ENCODE peak calls at places on chromosomes 16 and 17, in five cellular contexts. One of them, this sample, is unnamed.

GRCh38 chr17:10205549-10206185 is 7.3 kb upstream of the GAS7 start:
- DNase-seq in BJ: no peak
- DNase-seq in CD4-positive, alpha-beta memory T cell: no peak
- DNase-seq in transverse colon: no peak
- DNase-seq in cardiac fibroblast: no peak
- DNase-seq in this sample: no peak

GRCh38 chr16:85164838-85165516 is 52.7 kb upstream of the CIBAR2 start:
- DNase-seq in cardiac fibroblast: no peak
- DNase-seq in BJ: no peak
- DNase-seq in CD4-positive, alpha-beta memory T cell: no peak
- DNase-seq in transverse colon: no peak
- DNase-seq in this sample: no peak

GRCh38 chr16:7303677-7304200 is 28.9 kb upstream of the RBFOX1 start:
- DNase-seq in BJ: no peak
- DNase-seq in cardiac fibroblast: no peak
- DNase-seq in CD4-positive, alpha-beta memory T cell: no peak
- DNase-seq in transverse colon: no peak
- DNase-seq in this sample: no peak

GRCh38 chr17:73630531-73630930 is 13.7 kb downstream of the SDK2 start:
- DNase-seq in transverse colon: no peak
- DNase-seq in CD4-positive, alpha-beta memory T cell: no peak
- DNase-seq in BJ: no peak
- DNase-seq in cardiac fibroblast: no peak
- DNase-seq in this sample: no peak

GRCh38 chr16:75593825-75594820 is 27.9 kb downstream of the GABARAPL2 start:
- DNase-seq in CD4-positive, alpha-beta memory T cell: no peak
- DNase-seq in cardiac fibroblast: peak; percentile 26
- DNase-seq in transverse colon: no peak
- DNase-seq in BJ: peak; percentile 32
- DNase-seq in this sample: no peak

GRCh38 chr16:65845466-65846209 is 520.9 kb upstream of the CDH5 start:
- DNase-seq in BJ: peak; percentile 4
- DNase-seq in cardiac fibroblast: peak; percentile 11
- DNase-seq in CD4-positive, alpha-beta memory T cell: no peak
- DNase-seq in transverse colon: no peak
- DNase-seq in this sample: no peak

GRCh38 chr17:76458580-76459490 is 5.9 kb upstream of the UBE2O start:
- DNase-seq in transverse colon: peak; percentile 59
- DNase-seq in cardiac fibroblast: peak; percentile 74
- DNase-seq in BJ: no peak
- DNase-seq in CD4-positive, alpha-beta memory T cell: no peak
- DNase-seq in this sample: no peak

GRCh38 chr17:35001549-35001948 is 21.2 kb downstream of the LIG3 start:
- DNase-seq in CD4-positive, alpha-beta memory T cell: no peak
- DNase-seq in BJ: no peak
- DNase-seq in cardiac fibroblast: no peak
- DNase-seq in transverse colon: no peak
- DNase-seq in this sample: no peak

GRCh38 chr17:50240876-50241275 is 33.4 kb upstream of the TMEM92 start:
- DNase-seq in BJ: no peak
- DNase-seq in CD4-positive, alpha-beta memory T cell: no peak
- DNase-seq in cardiac fibroblast: peak; percentile 69
- DNase-seq in transverse colon: no peak
- DNase-seq in this sample: no peak

GRCh38 chr16:47060596-47060995 is 83.1 kb downstream of the NETO2 start:
- DNase-seq in CD4-positive, alpha-beta memory T cell: no peak
- DNase-seq in BJ: no peak
- DNase-seq in cardiac fibroblast: no peak
- DNase-seq in transverse colon: no peak
- DNase-seq in this sample: no peak

GRCh38 chr17:55421179-55421934 is at the start of gene MMD:
- DNase-seq in transverse colon: peak; percentile 67
- DNase-seq in cardiac fibroblast: no peak
- DNase-seq in CD4-positive, alpha-beta memory T cell: peak; percentile 16
- DNase-seq in BJ: no peak
- DNase-seq in this sample: no peak

DNA sequence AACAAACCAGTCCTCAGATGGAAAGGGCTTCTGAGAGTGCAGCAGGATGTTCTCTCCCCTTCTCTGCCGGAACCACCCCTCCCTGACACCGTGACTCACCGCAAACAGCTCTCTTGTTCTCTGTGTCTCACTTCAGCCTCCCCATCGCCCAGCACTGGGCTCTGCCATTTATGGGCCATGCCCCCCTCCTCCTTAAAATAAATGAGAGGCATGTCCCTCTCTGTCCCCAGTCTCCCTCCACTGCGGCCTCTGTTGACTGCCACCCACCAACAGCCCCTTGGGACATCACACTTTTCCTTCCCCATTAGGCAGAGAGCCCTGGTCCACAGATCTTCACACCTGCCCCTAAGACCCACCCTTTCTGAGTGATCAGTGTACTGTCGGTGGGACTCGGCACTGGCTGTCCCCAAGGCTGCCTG is 6.3 kb downstream of the CCDC102A start:
- DNase-seq in BJ: no peak
- DNase-seq in cardiac fibroblast: peak; percentile 78
- DNase-seq in CD4-positive, alpha-beta memory T cell: peak; percentile 59
- DNase-seq in transverse colon: peak; percentile 63
- DNase-seq in this sample: no peak
- H3K4me3 ChIP-seq in BJ: no peak overlapping the region
- H3K4me3 ChIP-seq in cardiac fibroblast: no peak overlapping the region
- H3K4me3 ChIP-seq in CD4-positive, alpha-beta memory T cell: no peak overlapping the region
- H3K4me3 ChIP-seq in transverse colon: no peak overlapping the region
- H3K4me3 ChIP-seq in this sample: no peak overlapping the region

DNA sequence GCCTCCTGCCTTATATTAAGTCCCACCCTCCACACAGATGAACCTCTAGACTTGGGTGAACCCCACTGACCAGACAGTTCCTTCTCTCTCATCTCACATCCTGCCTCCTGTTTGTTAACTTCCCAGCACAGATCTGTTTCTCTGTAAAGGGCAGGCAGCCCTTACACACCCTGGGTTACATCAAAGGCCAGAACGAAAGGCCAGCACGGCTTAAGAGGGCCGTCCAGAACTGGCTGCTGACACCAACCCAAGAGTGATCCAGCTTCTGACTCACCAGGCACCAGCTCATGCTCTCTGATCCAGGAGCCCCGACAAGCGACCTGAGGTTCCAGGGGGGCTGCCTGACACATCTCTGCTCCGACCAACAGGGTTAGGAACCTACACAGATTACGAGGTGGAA is 86.9 kb downstream of the MRM3 start:
- DNase-seq in transverse colon: peak; percentile 55
- DNase-seq in CD4-positive, alpha-beta memory T cell: no peak
- DNase-seq in cardiac fibroblast: peak; percentile 62
- DNase-seq in BJ: no peak
- DNase-seq in this sample: no peak
- H3K4me3 ChIP-seq in transverse colon: no peak overlapping the region
- H3K4me3 ChIP-seq in CD4-positive, alpha-beta memory T cell: no peak overlapping the region
- H3K4me3 ChIP-seq in cardiac fibroblast: no peak overlapping the region
- H3K4me3 ChIP-seq in BJ: no peak overlapping the region
- H3K4me3 ChIP-seq in this sample: no peak overlapping the region

GRCh38 chr16:24944206-24944605 is 71.0 kb downstream of the ARHGAP17 start:
- DNase-seq in CD4-positive, alpha-beta memory T cell: no peak
- DNase-seq in transverse colon: no peak
- DNase-seq in cardiac fibroblast: no peak
- DNase-seq in BJ: no peak
- DNase-seq in this sample: no peak
- H3K4me3 ChIP-seq in CD4-positive, alpha-beta memory T cell: no peak overlapping the region
- H3K4me3 ChIP-seq in transverse colon: no peak overlapping the region
- H3K4me3 ChIP-seq in cardiac fibroblast: no peak overlapping the region
- H3K4me3 ChIP-seq in BJ: no peak overlapping the region
- H3K4me3 ChIP-seq in this sample: no peak overlapping the region

GRCh38 chr17:77840576-77841160 is 117.8 kb upstream of the TNRC6C start:
- DNase-seq in transverse colon: peak; percentile 4
- DNase-seq in BJ: no peak
- DNase-seq in CD4-positive, alpha-beta memory T cell: no peak
- DNase-seq in cardiac fibroblast: no peak
- DNase-seq in this sample: no peak
- H3K4me3 ChIP-seq in transverse colon: no peak overlapping the region
- H3K4me3 ChIP-seq in BJ: no peak overlapping the region
- H3K4me3 ChIP-seq in CD4-positive, alpha-beta memory T cell: no peak overlapping the region
- H3K4me3 ChIP-seq in cardiac fibroblast: no peak overlapping the region
- H3K4me3 ChIP-seq in this sample: no peak overlapping the region